ENCODE peak calls at places on chromosomes 6 and 20, in four cellular contexts. A is K562, B is GM12878, R is HepG2. F is an unnamed sample.

GRCh38 chr20:1816384-1817381 is 78.5 kb upstream of the SIRPA start:
- DNase-seq in A (no peak), B (no peak), R (no peak), F (no peak)

GRCh38 chr6:41644297-41644879 is 6.1 kb downstream of the MDFI start:
- DNase-seq in A (no peak), B (no peak), R (peak; percentile 43), F (no peak)

GRCh38 chr6:79335133-79335674 is 100.7 kb upstream of the HMGN3 start:
- DNase-seq in A (no peak), B (peak; percentile 85), R (no peak), F (no peak)

GRCh38 chr6:66210964-66211363 is 503.9 kb upstream of the EYS start:
- DNase-seq in A (peak; percentile 8), B (no peak), R (no peak), F (no peak)

GRCh38 chr6:136051140-136051775 is 198.9 kb downstream of the MTFR2 start:
- DNase-seq in A (no peak), B (no peak), R (no peak), F (peak; percentile 33)

GRCh38 chr6:138909511-138909910 is 78.5 kb downstream of the REPS1 start:
- DNase-seq in A (no peak), B (no peak), R (no peak), F (no peak)

GRCh38 chr6:148514091-148514850 is 171.6 kb downstream of the SASH1 start:
- DNase-seq in A (no peak), B (no peak), R (no peak), F (no peak)

GRCh38 chr6:50817638-50817950 is 1.1 kb upstream of the TFAP2B start:
- DNase-seq in A (no peak), B (no peak), R (no peak), F (no peak)

GRCh38 chr6:143125896-143126573 is 65.3 kb downstream of the AIG1 start:
- DNase-seq in A (no peak), B (no peak), R (no peak), F (no peak)

GRCh38 chr6:14365393-14365792 is 247.8 kb downstream of the CD83 start:
- DNase-seq in A (no peak), B (no peak), R (no peak), F (no peak)

GRCh38 chr20:10669843-10670446 is 3.9 kb downstream of the JAG1 start:
- DNase-seq in A (no peak), B (no peak), R (no peak), F (no peak)

GRCh38 chr20:1171461-1172093 is 13.2 kb downstream of the TMEM74B start:
- DNase-seq in A (peak; percentile 77), B (no peak), R (peak; percentile 42), F (peak; percentile 24)

GRCh38 chr20:40339661-40340449 is 349.2 kb downstream of the MAFB start:
- DNase-seq in A (no peak), B (no peak), R (no peak), F (no peak)

GRCh38 chr6:139515511-139515910 is 141.1 kb upstream of the CITED2 start:
- DNase-seq in A (no peak), B (no peak), R (peak; percentile 31), F (no peak)

GRCh38 chr6:14476793-14477531 is 359.4 kb downstream of the CD83 start:
- DNase-seq in A (peak; percentile 97), B (no peak), R (no peak), F (peak; percentile 78)

GRCh38 chr6:126781582-126781981 is 336.9 kb upstream of the RSPO3 start:
- DNase-seq in A (no peak), B (no peak), R (no peak), F (no peak)

GRCh38 chr6:156396791-156397418 is 380.3 kb upstream of the ARID1B start:
- DNase-seq in A (no peak), B (no peak), R (no peak), F (no peak)

GRCh38 chr6:160730911-160731310 is 28.9 kb downstream of the PLG start:
- DNase-seq in A (peak; percentile 63), B (no peak), R (peak; percentile 31), F (peak; percentile 10)

GRCh38 chr6:23532227-23532626 is 593.8 kb upstream of the NRSN1 start:
- DNase-seq in A (no peak), B (no peak), R (no peak), F (no peak)

GRCh38 chr6:157381631-157382621 is 936 bp downstream of the ZDHHC14 start:
- DNase-seq in A (peak; percentile 80), B (no peak), R (peak; percentile 36), F (peak; percentile 28)

GRCh38 chr6:138594042-138594636 is 94.8 kb upstream of the NHSL1 start:
- DNase-seq in A (no peak), B (no peak), R (no peak), F (no peak)

GRCh38 chr20:40173877-40174276 is 515.2 kb downstream of the MAFB start:
- DNase-seq in A (no peak), B (no peak), R (no peak), F (no peak)

GRCh38 chr6:9563996-9564395 is 850.9 kb downstream of the TFAP2A start:
- DNase-seq in A (no peak), B (no peak), R (no peak), F (no peak)

GRCh38 chr6:41716516-41717446 is 18.6 kb downstream of the TFEB start:
- DNase-seq in A (no peak), B (no peak), R (no peak), F (no peak)

GRCh38 chr6:16965679-16966078 is 136.2 kb upstream of the STMND1 start:
- DNase-seq in A (no peak), B (no peak), R (no peak), F (no peak)

GRCh38 chr20:4113996-4114603 is 98.7 kb upstream of the RNF24 start:
- DNase-seq in A (peak; percentile 31), B (no peak), R (no peak), F (no peak)

GRCh38 chr6:53894086-53894485 is 99.3 kb downstream of the LRRC1 start:
- DNase-seq in A (peak; percentile 1), B (no peak), R (no peak), F (no peak)

GRCh38 chr6:73985891-73986290 is 289.9 kb downstream of the CD109 start:
- DNase-seq in A (no peak), B (no peak), R (no peak), F (no peak)

GRCh38 chr20:4369798-4370124 is 351.9 kb upstream of the PRND start:
- DNase-seq in A (peak; percentile 35), B (peak; percentile 27), R (no peak), F (no peak)

GRCh38 chr6:14950103-14950969 is 295.5 kb upstream of the JARID2 start:
- DNase-seq in A (peak; percentile 61), B (no peak), R (no peak), F (no peak)

GRCh38 chr6:121695346-121695745 is 259.9 kb downstream of the GJA1 start:
- DNase-seq in A (no peak), B (no peak), R (no peak), F (no peak)

GRCh38 chr6:45835725-45836437 is 179.8 kb downstream of the CLIC5 start:
- DNase-seq in A (no peak), B (no peak), R (no peak), F (no peak)

GRCh38 chr6:170346649-170347048 is 40.1 kb downstream of the FAM120B start:
- DNase-seq in A (no peak), B (no peak), R (no peak), F (no peak)

GRCh38 chr6:124870611-124871201 is 91.5 kb upstream of the RNF217 start:
- DNase-seq in A (peak; percentile 50), B (no peak), R (peak; percentile 14), F (no peak)

GRCh38 chr6:162777091-162777490 is 49.3 kb downstream of the PACRG start:
- DNase-seq in A (no peak), B (no peak), R (no peak), F (no peak)

GRCh38 chr6:16496982-16497823 is 258.8 kb downstream of the GMPR start:
- DNase-seq in A (no peak), B (no peak), R (no peak), F (no peak)

GRCh38 chr6:1312444-1313363 is 806 bp downstream of the FOXQ1 start:
- DNase-seq in A (no peak), B (no peak), R (no peak), F (no peak)

GRCh38 chr6:152155792-152156191 is 348.3 kb downstream of the ESR1 start:
- DNase-seq in A (no peak), B (no peak), R (no peak), F (no peak)

GRCh38 chr6:142569676-142570075 is 267.9 kb downstream of the ADGRG6 start:
- DNase-seq in A (no peak), B (no peak), R (peak; percentile 15), F (no peak)

DNA sequence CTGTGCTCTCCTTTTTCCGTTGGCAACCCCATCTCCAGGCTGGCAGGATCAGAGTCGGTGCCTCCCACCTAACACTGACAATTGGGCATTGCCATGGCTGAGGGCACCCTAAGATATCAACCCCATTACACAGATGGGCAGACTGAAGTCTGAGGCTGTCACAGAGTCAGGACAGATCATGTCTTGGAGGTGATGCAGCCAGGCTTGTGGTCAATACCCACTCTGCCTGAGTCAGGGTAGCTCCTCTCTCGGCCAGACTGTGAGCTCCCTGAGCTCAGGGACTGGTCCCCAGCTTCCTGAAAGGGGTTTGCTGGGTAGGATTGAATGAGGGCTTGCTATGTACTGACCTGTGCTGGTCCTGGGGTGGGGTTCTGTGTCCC is 59.5 kb downstream of the MRPL14 start:
- DNase-seq in A (no peak), B (no peak), R (no peak), F (no peak)
- TF ChIP-seq JUNB in A (no peak), B (no peak), R (no peak), F (no peak)

DNA sequence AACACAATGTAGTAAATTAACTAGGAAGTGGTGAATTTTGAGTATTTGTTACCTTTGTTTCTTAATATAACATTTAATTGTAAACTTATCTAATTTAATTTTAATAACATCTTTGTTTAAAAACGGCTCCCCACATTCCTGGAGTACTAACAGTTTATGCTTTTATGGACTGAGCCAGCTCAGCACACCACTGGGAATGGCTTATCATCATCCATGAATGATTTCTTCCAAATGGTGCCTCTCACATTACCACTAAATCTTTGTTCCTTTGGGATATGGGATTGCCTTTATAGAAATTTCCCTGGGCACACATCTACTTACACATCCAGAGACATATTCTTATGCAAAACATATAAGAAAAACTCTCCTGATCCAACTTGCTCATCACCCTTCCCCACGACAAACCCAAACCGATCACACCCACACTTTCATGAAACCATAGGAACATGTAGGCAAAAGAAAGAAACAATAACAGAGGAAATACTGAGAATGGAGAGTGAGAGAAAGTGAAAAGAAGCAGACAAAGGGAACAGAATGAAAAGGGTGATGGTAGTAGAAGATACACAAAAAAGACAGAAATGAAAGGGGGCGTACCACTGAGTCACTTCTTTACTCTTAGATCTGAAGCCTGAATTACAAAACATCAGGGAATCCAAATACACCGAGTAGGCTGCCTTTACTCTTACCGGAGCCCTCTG is 58.5 kb upstream of the KCNK16 start:
- DNase-seq in A (no peak), B (no peak), R (no peak), F (no peak)
- H3K9me3 ChIP-seq in A (no peaks in the 10 kb centered on the region), B (no peaks in the 10 kb centered on the region), R (no peaks in the 10 kb centered on the region), F (no peaks in the 10 kb centered on the region)

GRCh38 chr6:166997768-166998255 is 1.4 kb upstream of the CEP43 start:
- DNase-seq in A (peak; percentile 86), B (peak; percentile 27), R (peak; percentile 83), F (peak; percentile 79)

GRCh38 chr6:166997348-166997747 is 1.8 kb upstream of the CEP43 start:
- DNase-seq in A (no peak), B (no peak), R (peak; percentile 64), F (no peak)

GRCh38 chr6:166999145-166999844 is at the start of gene CEP43:
- DNase-seq in A (peak; percentile 98), B (peak; percentile 71), R (peak; percentile 95), F (peak; percentile 66)

GRCh38 chr6:166999845-167000253 is 652 bp downstream of the CEP43 start:
- DNase-seq in A (peak; percentile 56), B (no peak), R (peak; percentile 74), F (no peak)

GRCh38 chr6:166998256-166999144 is 697 bp upstream of the CEP43 start:
- DNase-seq in A (peak; percentile 45), B (no peak), R (no peak), F (no peak)
- TF ChIP-seq MYC in A (no peak), B (no peak), R (peak; percentile 39), F (no peak)

GRCh38 chr6:3848380-3848779 is 793 bp upstream of the FAM50B start:
- DNase-seq in A (no peak), B (no peak), R (no peak), F (no peak)
- TF ChIP-seq JUNB in A (no peak), B (no peak), R (no peak), F (no peak)